ENCODE peak calls at places on chromosomes 5 and 9, in nine cellular contexts. D, S, R, N, E, G, H, L and U are unnamed samples.
A peak's percentile ranks its signal among the peaks of the same experiment; 100 is the strongest.

GRCh38 chr9:72480931-72481330 is 40.5 kb upstream of the TMC1 start:
- DNase-seq in S (peak; percentile 60), D (no peak), G (no peak), R (peak; percentile 48), E (peak; percentile 69), N (peak; percentile 39), L (no peak), H (no peak), U (no peak)

GRCh38 chr5:170892201-170892600 is 30.4 kb downstream of the RANBP17 start:
- DNase-seq in G (no peak), L (no peak), D (no peak), S (peak; percentile 84), R (peak; percentile 85), N (peak; percentile 52), H (no peak), E (peak; percentile 76), U (no peak)

GRCh38 chr9:22307013-22307711 is 139.5 kb upstream of the DMRTA1 start:
- DNase-seq in E (peak; percentile 41), G (peak; percentile 78), L (no peak), R (peak; percentile 91), N (peak; percentile 88), H (peak; percentile 31), D (peak; percentile 34), S (peak; percentile 78), U (no peak)

GRCh38 chr9:124754289-124754688 is 16.8 kb downstream of the NR6A1 start:
- DNase-seq in E (peak; percentile 72), G (peak; percentile 34), D (no peak), N (peak; percentile 72), R (peak; percentile 71), H (no peak), S (peak; percentile 55), L (no peak), U (no peak)

GRCh38 chr9:74443036-74443750 is 53.9 kb upstream of the RORB start:
- DNase-seq in D (no peak), N (no peak), G (no peak), E (peak; percentile 4), S (peak; percentile 28), L (no peak), H (no peak), R (no peak), U (no peak)

GRCh38 chr5:135966165-135966564 is 11.4 kb upstream of the LECT2 start:
- DNase-seq in H (no peak), N (no peak), R (no peak), L (no peak), D (no peak), G (no peak), S (no peak), E (no peak), U (no peak)

GRCh38 chr5:83124593-83124992 is 47.2 kb downstream of the XRCC4 start:
- DNase-seq in R (peak; percentile 14), L (no peak), S (no peak), D (no peak), H (no peak), N (no peak), E (no peak), G (no peak), U (no peak)

GRCh38 chr9:75000835-75001234 is 27.3 kb downstream of the CARNMT1 start:
- DNase-seq in R (no peak), L (no peak), H (no peak), E (no peak), S (no peak), G (no peak), D (no peak), N (no peak), U (no peak)

GRCh38 chr5:609506-609905 is 2.6 kb upstream of the CEP72 start:
- DNase-seq in H (no peak), E (no peak), R (no peak), D (no peak), L (peak; percentile 32), S (no peak), G (no peak), N (no peak), U (no peak)

GRCh38 chr9:87713278-87713989 is 12.5 kb upstream of the CTSL start:
- DNase-seq in D (peak; percentile 98), G (no peak), R (peak; percentile 99), S (peak; percentile 96), E (peak; percentile 100), L (no peak), N (peak; percentile 92), H (peak; percentile 81), U (peak; percentile 96)

GRCh38 chr5:142385194-142385593 is 60.4 kb upstream of the SPRY4 start:
- DNase-seq in G (no peak), N (peak; percentile 47), D (peak; percentile 49), H (no peak), R (peak; percentile 74), S (peak; percentile 66), L (no peak), E (peak; percentile 73), U (no peak)

GRCh38 chr9:131348631-131349521 is 45.0 kb upstream of the PRRC2B start:
- DNase-seq in D (no peak), E (peak; percentile 25), H (peak; percentile 11), S (no peak), R (no peak), G (no peak), L (no peak), N (no peak), U (no peak)

GRCh38 chr9:131346559-131346958 is 47.3 kb upstream of the PRRC2B start:
- DNase-seq in E (no peak), H (no peak), G (no peak), R (no peak), L (no peak), N (no peak), S (no peak), D (no peak), U (no peak)

GRCh38 chr9:131349881-131350563 is 43.9 kb upstream of the PRRC2B start:
- DNase-seq in L (peak; percentile 89), G (peak; percentile 87), R (peak; percentile 90), D (no peak), N (peak; percentile 95), H (peak; percentile 91), E (peak; percentile 89), S (peak; percentile 83), U (peak; percentile 91)

GRCh38 chr9:131347376-131348020 is 46.4 kb upstream of the PRRC2B start:
- DNase-seq in R (no peak), S (no peak), E (no peak), H (no peak), L (no peak), D (no peak), G (no peak), N (no peak), U (no peak)

DNA sequence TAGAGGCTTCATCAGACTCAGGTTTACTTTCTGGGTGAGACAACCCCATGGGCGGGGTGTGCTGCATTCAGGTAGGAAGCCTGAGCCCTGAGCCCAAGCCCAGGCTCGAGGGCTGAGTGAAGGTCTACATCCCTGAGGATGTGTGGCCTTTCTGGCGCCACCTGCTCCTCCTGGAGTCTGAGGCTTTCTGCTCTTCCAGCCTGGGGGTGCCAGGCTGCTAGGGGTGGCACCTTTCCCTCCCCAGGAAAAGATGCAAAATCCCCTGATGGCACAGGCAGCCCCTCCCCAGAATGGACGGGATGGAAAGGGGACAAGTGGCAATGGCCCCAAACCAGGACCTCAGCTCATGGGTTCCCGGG is 44.4 kb upstream of the PRRC2B start:
- DNase-seq in G (no peak), L (no peak), R (no peak), N (no peak), D (no peak), E (no peak), S (no peak), H (no peak), U (no peak)
- H3K4me3 ChIP-seq in G (no peak overlapping the region), L (no peak overlapping the region), R (no peak overlapping the region), N (peak overlapping the region; percentile 65), D (no peak overlapping the region), E (no peak overlapping the region), S (no peak overlapping the region), H (no peak overlapping the region), U (peak overlapping the region; percentile 42)

DNA sequence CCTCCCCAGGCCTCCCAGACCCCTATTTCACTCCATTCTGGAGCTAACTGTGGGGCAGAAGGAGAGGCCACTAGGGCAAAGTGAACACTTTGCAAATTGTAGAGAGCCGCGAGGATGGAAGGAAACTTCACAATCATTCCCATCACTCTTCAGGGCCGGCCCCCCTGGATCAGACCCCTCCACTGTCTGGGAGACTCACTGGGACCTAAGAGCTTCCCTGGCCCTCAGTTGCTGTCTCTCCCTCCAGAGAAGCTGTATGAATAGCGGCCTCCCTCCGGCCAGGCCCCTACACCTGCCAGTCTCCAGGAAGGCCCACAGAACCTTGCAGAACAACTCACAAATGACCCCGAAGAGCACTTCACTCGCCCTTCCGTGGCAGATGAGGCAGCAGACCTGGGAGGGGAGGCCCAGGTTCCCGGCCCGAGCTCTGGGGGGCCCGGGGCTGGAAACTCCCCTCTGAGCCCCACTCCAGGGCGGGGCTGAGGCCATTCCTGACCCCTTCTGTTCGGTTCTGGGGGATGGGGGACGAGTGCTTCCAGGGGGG is 141.9 kb upstream of the IER5L start:
- DNase-seq in H (no peak), R (no peak), G (no peak), S (no peak), E (no peak), D (no peak), N (no peak), L (no peak), U (peak; percentile 55)
- H3K4me3 ChIP-seq in H (no peak overlapping the region), R (no peak overlapping the region), G (peak overlapping the region; percentile 20), S (no peak overlapping the region), E (peak overlapping the region; percentile 24), D (peak overlapping the region; percentile 24), N (peak overlapping the region; percentile 77), L (peak overlapping the region; percentile 53), U (peak overlapping the region; percentile 55)

DNA sequence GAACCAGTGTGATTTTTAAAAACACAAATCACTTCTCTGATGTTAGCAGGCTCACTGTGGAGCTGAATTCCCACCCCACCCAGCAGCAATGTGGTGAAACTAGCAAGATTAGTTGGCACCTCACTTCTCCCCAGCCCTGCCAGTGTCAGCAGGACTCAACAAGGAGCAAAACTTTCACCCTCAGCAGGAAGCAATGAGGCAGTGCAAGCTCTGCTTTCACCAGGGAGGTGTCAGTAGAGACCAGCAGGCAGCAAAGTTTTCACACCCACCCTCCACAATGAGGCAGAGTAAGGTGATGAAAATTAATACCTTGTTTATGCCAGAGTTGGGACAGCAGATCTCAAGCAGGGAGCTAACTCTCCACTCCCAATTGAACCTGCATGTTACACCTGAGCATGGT is 565.0 kb downstream of the CETN3 start:
- DNase-seq in H (no peak), S (no peak), E (no peak), R (peak; percentile 4), L (no peak), G (no peak), N (no peak), D (no peak), U (no peak)
- H3K4me3 ChIP-seq in H (no peak overlapping the region), S (no peak overlapping the region), E (no peak overlapping the region), R (no peak overlapping the region), L (no peak overlapping the region), G (no peak overlapping the region), N (no peak overlapping the region), D (no peak overlapping the region), U (no peak overlapping the region)

DNA sequence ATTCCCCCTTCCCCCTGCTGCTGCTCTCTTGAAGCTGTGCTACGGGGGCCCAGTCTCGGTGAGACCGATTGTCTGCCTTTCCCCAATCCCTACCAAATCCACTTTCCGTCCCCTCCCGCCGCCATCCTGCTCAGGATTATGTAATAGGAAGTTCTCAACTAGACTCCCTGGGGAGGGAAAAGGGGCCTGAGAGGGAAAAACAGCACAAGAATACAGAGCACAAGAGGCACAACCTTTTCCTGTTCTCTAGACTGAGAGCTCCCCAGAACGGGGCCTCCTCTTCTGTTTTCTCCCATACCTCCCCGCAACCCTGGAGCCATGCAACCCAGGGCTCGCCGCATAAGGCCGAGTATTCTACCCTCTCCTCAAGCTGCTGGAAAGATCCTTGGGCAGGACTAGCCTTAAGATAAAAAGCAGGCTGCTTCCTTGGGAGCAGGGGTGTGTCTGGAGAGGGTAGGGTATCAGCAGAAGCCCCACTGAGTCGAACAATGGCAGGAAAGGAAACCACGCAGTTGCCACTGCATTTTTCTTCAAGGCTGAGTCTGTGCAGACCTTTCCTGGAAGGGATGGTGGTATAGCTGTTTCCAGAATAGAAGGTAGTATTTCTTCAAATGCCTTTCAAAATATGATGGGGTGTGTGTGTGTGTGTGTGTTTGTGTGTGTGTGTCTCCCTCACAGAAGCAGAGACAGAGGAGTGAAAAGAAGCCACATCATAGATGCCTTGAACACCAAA is 12.9 kb downstream of the MYORG start:
- DNase-seq in S (peak; percentile 12), E (no peak), L (no peak), G (no peak), R (peak; percentile 59), D (no peak), H (no peak), N (no peak), U (no peak)
- H3K4me3 ChIP-seq in S (no peak overlapping the region), E (no peak overlapping the region), L (no peak overlapping the region), G (no peak overlapping the region), R (peak overlapping the region; percentile 24), D (no peak overlapping the region), H (no peak overlapping the region), N (no peak overlapping the region), U (no peak overlapping the region)